ENCODE peak calls at places on chromosomes 4 and X, in five cellular contexts. M is SK-N-SH treated with all-trans-retinoic acid at 6 μM for 48 hours; S is left lobe of liver; Y is stimulated activated effector memory CD8-positive, alpha-beta T cell treated with anti-CD3 and anti-CD28 coated beads, Interleukin-12 subunit alpha, Interleukin-12 subunit beta, amount 100 ng/mL, for 72 hours; Z is sciatic nerve. B is an unnamed sample.
A peak's percentile ranks its signal among the peaks of the same experiment; 100 is the strongest.

GRCh38 chrX:21373001-21373400 is 1.2 kb upstream of the CNKSR2 start:
- ATAC-seq in Y (no peak), Z (no peak), M (no peak), S (no peak), B (no peak)

GRCh38 chrX:155880586-155881157 is 473 bp upstream of the VAMP7 start:
- ATAC-seq in S (peak; percentile 45), Z (peak; percentile 48), Y (no peak), M (peak; percentile 51), B (peak; percentile 34)

GRCh38 chr4:41878170-41878941 is 56.9 kb upstream of the TMEM33 start:
- ATAC-seq in Z (no peak), Y (no peak), M (no peak), S (no peak), B (no peak)

GRCh38 chr4:77821775-77822174 is 2.6 kb upstream of the CNOT6L start:
- ATAC-seq in M (no peak), S (no peak), Z (no peak), Y (peak; percentile 29), B (peak; percentile 8)

GRCh38 chr4:186249785-186250739 is 15.9 kb upstream of the F11 start:
- ATAC-seq in M (no peak), Z (no peak), S (peak; percentile 18), Y (no peak), B (no peak)

GRCh38 chr4:38672247-38673071 is 8.5 kb downstream of the KLF3 start:
- ATAC-seq in S (no peak), M (no peak), Z (peak; percentile 29), Y (no peak), B (no peak)

GRCh38 chr4:174564529-174564928 is 42.2 kb upstream of the HPGD start:
- ATAC-seq in Z (no peak), S (no peak), Y (no peak), M (no peak), B (no peak)

GRCh38 chrX:149504226-149504914 is 736 bp downstream of the IDS start:
- ATAC-seq in Y (peak; percentile 80), S (no peak), M (peak; percentile 73), Z (peak; percentile 25), B (peak; percentile 61)

GRCh38 chr4:38131371-38132139 is 171.4 kb downstream of the PTTG2 start:
- ATAC-seq in S (no peak), Y (peak; percentile 69), M (no peak), Z (peak; percentile 22), B (peak; percentile 67)

GRCh38 chr4:75686346-75686745 is 13.1 kb upstream of the G3BP2 start:
- ATAC-seq in S (no peak), M (no peak), Z (no peak), Y (peak; percentile 88), B (peak; percentile 82)

GRCh38 chrX:152813211-152813610 is 17.3 kb downstream of the CETN2 start:
- ATAC-seq in Y (no peak), S (peak; percentile 66), M (peak; percentile 17), Z (no peak), B (no peak)

GRCh38 chr4:175282407-175282806 is 364.2 kb downstream of the ADAM29 start:
- ATAC-seq in S (no peak), M (no peak), Y (no peak), Z (no peak), B (no peak)

GRCh38 chrX:29903365-29903764 is 312.0 kb upstream of the MAGEB2 start:
- ATAC-seq in M (peak; percentile 91), Z (no peak), S (no peak), Y (no peak), B (no peak)

B was measured in activated T-helper 17 cell treated with anti-CD3 and anti-CD28 coated beads, Interleukin-2, amount 50 U/mL, for 72 hours.